ENCODE peak calls at places on chromosomes 11 and 22, in eight cellular contexts. Y is iris pigment epithelial cell; R is COR-L47; K is activated naive CD4-positive, alpha-beta T cell treated with anti-CD3 and anti-CD28 coated beads, Interleukin-2, amount 50 U/mL, for 16 hours; U is HTR-8/SVneo; X is cardiac fibroblast; A is foreskin fibroblast; E is right lobe of liver. J is an unnamed sample.

GRCh38 chr22:20204281-20204680 is 53.4 kb upstream of the CCDC188 start:
- DNase-seq in Y (no peak), E (no peak), K (no peak), R (no peak), A (no peak), X (no peak), U (no peak), J (no peak)

GRCh38 chr11:70495351-70496310 is 97.3 kb downstream of the CTTN start:
- DNase-seq in U (no peak), R (peak; percentile 72), Y (no peak), A (no peak), E (peak; percentile 46), K (no peak), X (no peak), J (peak; percentile 6)

GRCh38 chr11:134275534-134276395 is at the start of gene GLB1L3:
- DNase-seq in K (peak; percentile 85), E (no peak), X (peak; percentile 18), R (peak; percentile 86), Y (peak; percentile 22), A (peak; percentile 65), U (no peak), J (peak; percentile 28)

GRCh38 chr11:72222106-72222891 is 2.3 kb upstream of the INPPL1 start:
- DNase-seq in U (no peak), E (no peak), R (no peak), K (no peak), A (no peak), Y (no peak), X (no peak), J (no peak)

GRCh38 chr11:125960771-125961170 is 14.9 kb downstream of the VSIG10L2 start:
- DNase-seq in A (no peak), U (no peak), R (no peak), Y (no peak), E (no peak), X (no peak), K (no peak), J (no peak)

GRCh38 chr11:122205036-122205435 is 89.0 kb upstream of the BLID start:
- DNase-seq in Y (no peak), K (no peak), R (no peak), E (no peak), X (no peak), A (peak; percentile 59), U (no peak), J (no peak)

GRCh38 chr11:36509265-36509664 is 807 bp downstream of the TRAF6 start:
- DNase-seq in X (peak; percentile 52), E (no peak), A (peak; percentile 39), U (no peak), Y (peak; percentile 54), K (peak; percentile 13), R (no peak), J (no peak)

GRCh38 chr11:116336540-116336939 is 436.2 kb downstream of the BUD13 start:
- DNase-seq in U (no peak), A (no peak), E (no peak), R (peak; percentile 22), K (no peak), Y (no peak), X (no peak), J (no peak)

GRCh38 chr11:118744001-118744400 is 47.0 kb downstream of the DDX6 start:
- DNase-seq in X (no peak), E (no peak), A (peak; percentile 81), Y (no peak), U (no peak), K (no peak), R (no peak), J (peak; percentile 53)

GRCh38 chr11:125402436-125402835 is 93.6 kb downstream of the FEZ1 start:
- DNase-seq in R (no peak), X (peak; percentile 36), U (peak; percentile 27), Y (peak; percentile 53), K (no peak), E (no peak), A (peak; percentile 42), J (no peak)

GRCh38 chr11:45930031-45930794 is 7.8 kb downstream of the LARGE2 start:
- DNase-seq in Y (no peak), U (no peak), A (no peak), K (peak; percentile 16), E (peak; percentile 60), X (no peak), R (peak; percentile 85), J (peak; percentile 66)

GRCh38 chr11:5257296-5257695 is 2.7 kb upstream of the HBG2 start:
- DNase-seq in Y (no peak), A (no peak), E (no peak), R (no peak), K (no peak), X (no peak), U (no peak), J (no peak)

J was measured in BE2C.